ENCODE peak calls at places on chromosomes 4 and X, in four cellular contexts. R is DND-41, T is MM.1S, E is GM23338. I is an unnamed sample. For H3K36me3, the result is how much of the 10 kb centered on the place peaks cover.

GRCh38 chr4:125317526-125317880 is 2.7 kb downstream of the FAT4 start:
- DNase-seq in E (peak), R (no peak), T (peak), I (no peak)

GRCh38 chr4:114180481-114180880 is 201.0 kb upstream of the ARSJ start:
- DNase-seq in T (no peak), E (peak), R (peak), I (no peak)

GRCh38 chrX:104330966-104331365 is 76.2 kb upstream of the ESX1 start:
- DNase-seq in R (no peak), E (no peak), T (no peak), I (no peak)

GRCh38 chrX:149314031-149314430 is 191.1 kb downstream of the IDS start:
- DNase-seq in T (no peak), R (no peak), E (no peak), I (no peak)

GRCh38 chrX:86102341-86102740 is 45.9 kb upstream of the DACH2 start:
- DNase-seq in E (no peak), T (no peak), R (no peak), I (no peak)

GRCh38 chrX:134599173-134599914 is 58.9 kb downstream of the PLAC1 start:
- DNase-seq in E (no peak), T (no peak), R (no peak), I (no peak)

GRCh38 chr4:135249006-135249405 is 1047.4 kb upstream of the PABPC4L start:
- DNase-seq in T (no peak), R (no peak), E (peak), I (no peak)

GRCh38 chrX:148037020-148037419 is 55.9 kb downstream of the FMR1NB start:
- DNase-seq in T (no peak), E (no peak), R (no peak), I (no peak)

GRCh38 chr4:165477799-165478198 is 99.0 kb downstream of the CPE start:
- DNase-seq in E (no peak), R (no peak), T (no peak), I (no peak)

GRCh38 chr4:5942947-5943346 is 50.1 kb upstream of the CRMP1 start:
- DNase-seq in R (no peak), E (no peak), T (no peak), I (no peak)

GRCh38 chr4:11842620-11843263 is 414.0 kb upstream of the HS3ST1 start:
- DNase-seq in T (no peak), E (no peak), R (no peak), I (no peak)

GRCh38 chr4:153438916-153439756 is 27.0 kb upstream of the TMEM131L start:
- DNase-seq in T (peak), R (peak), E (no peak), I (peak)

GRCh38 chr4:159049780-159050375 is 53.0 kb upstream of the RAPGEF2 start:
- DNase-seq in T (no peak), R (no peak), E (no peak), I (no peak)

GRCh38 chr4:181078236-181078635 is 1165.0 kb upstream of the TENM3 start:
- DNase-seq in T (no peak), E (no peak), R (no peak), I (no peak)

GRCh38 chr4:4401049-4401448 is 14.1 kb downstream of the NSG1 start:
- DNase-seq in E (no peak), T (no peak), R (no peak), I (no peak)

GRCh38 chr4:23654791-23655190 is 235.1 kb downstream of the PPARGC1A start:
- DNase-seq in R (no peak), T (no peak), E (no peak), I (no peak)

GRCh38 chr4:10998826-10999225 is 314.3 kb upstream of the CLNK start:
- DNase-seq in T (no peak), E (no peak), R (no peak), I (no peak)

GRCh38 chr4:119729815-119730643 is 101.4 kb upstream of the PDE5A start:
- DNase-seq in R (no peak), E (no peak), T (no peak), I (no peak)

GRCh38 chr4:161404346-161405110 is 759.3 kb downstream of the FSTL5 start:
- DNase-seq in E (no peak), T (no peak), R (no peak), I (no peak)

GRCh38 chr4:617644-618330 is 7.6 kb upstream of the PDE6B start:
- DNase-seq in R (no peak), E (peak), T (no peak), I (no peak)

GRCh38 chrX:11687157-11687556 is 21.4 kb upstream of the ARHGAP6 start:
- DNase-seq in R (no peak), T (no peak), E (no peak), I (no peak)

GRCh38 chr4:112203593-112203992 is 28.0 kb upstream of the AP1AR start:
- DNase-seq in E (no peak), T (no peak), R (no peak), I (no peak)

GRCh38 chr4:71239365-71239764 is 99.5 kb upstream of the SLC4A4 start:
- DNase-seq in T (no peak), R (no peak), E (no peak), I (no peak)

GRCh38 chr4:62051332-62051731 is 851.2 kb downstream of the ADGRL3 start:
- DNase-seq in E (no peak), T (no peak), R (no peak), I (no peak)

GRCh38 chr4:21181716-21182115 is 481.5 kb downstream of the PACRGL start:
- DNase-seq in T (no peak), E (no peak), R (no peak), I (no peak)

GRCh38 chrX:30593435-30594200 is 16.1 kb upstream of the TASL start:
- DNase-seq in T (peak), E (peak), R (no peak), I (no peak)

GRCh38 chr4:2797188-2797544 is 4.3 kb downstream of the SH3BP2 start:
- DNase-seq in R (no peak), T (no peak), E (no peak), I (no peak)

GRCh38 chr4:128810331-128810870 is 901 bp downstream of the JADE1 start:
- DNase-seq in E (no peak), T (peak), R (peak), I (peak)

GRCh38 chr4:45662996-45663395 is 460.9 kb downstream of the GABRG1 start:
- DNase-seq in T (no peak), R (no peak), E (peak), I (no peak)

GRCh38 chr4:100949350-100949935 is 397.9 kb downstream of the PPP3CA start:
- DNase-seq in T (no peak), E (no peak), R (no peak), I (no peak)

GRCh38 chrX:45006002-45006800 is 133.2 kb downstream of the KDM6A start:
- DNase-seq in R (no peak), T (no peak), E (peak), I (no peak)

GRCh38 chr4:5801696-5802095 is 90.7 kb downstream of the EVC start:
- DNase-seq in T (no peak), R (no peak), E (no peak), I (no peak)

GRCh38 chr4:152360045-152360410 is 175.9 kb downstream of the FBXW7 start:
- DNase-seq in R (no peak), E (no peak), T (no peak), I (no peak)

GRCh38 chr4:24768604-24769003 is 26.8 kb upstream of the SOD3 start:
- DNase-seq in R (no peak), T (peak), E (no peak), I (no peak)

GRCh38 chr4:120071192-120071795 is 4.6 kb upstream of the MAD2L1 start:
- DNase-seq in E (peak), T (peak), R (peak), I (peak)

GRCh38 chr4:42871685-42872271 is 20.7 kb upstream of the GRXCR1 start:
- DNase-seq in R (no peak), E (no peak), T (no peak), I (no peak)

GRCh38 chr4:82587826-82588225 is 26.0 kb upstream of the TMEM150C start:
- DNase-seq in R (no peak), T (no peak), E (no peak), I (no peak)

GRCh38 chr4:147782087-147782781 is 50.3 kb downstream of the ARHGAP10 start:
- DNase-seq in R (no peak), E (no peak), T (no peak), I (no peak)

GRCh38 chr4:52358855-52359254 is 300.2 kb downstream of the USP46 start:
- DNase-seq in T (no peak), R (no peak), E (no peak), I (no peak)

GRCh38 chr4:38921151-38921550 is 53.5 kb downstream of the FAM114A1 start:
- DNase-seq in R (no peak), E (no peak), T (no peak), I (no peak)

GRCh38 chr4:38925492-38926418 is 58.1 kb downstream of the FAM114A1 start:
- DNase-seq in T (no peak), E (no peak), R (no peak), I (no peak)

GRCh38 chr4:38926917-38927316 is 59.3 kb downstream of the FAM114A1 start:
- DNase-seq in R (no peak), T (no peak), E (no peak), I (no peak)

GRCh38 chr4:38924266-38924827 is 56.7 kb downstream of the FAM114A1 start:
- DNase-seq in T (no peak), E (no peak), R (no peak), I (no peak)

GRCh38 chr4:38923746-38924145 is 56.1 kb downstream of the FAM114A1 start:
- DNase-seq in T (no peak), E (no peak), R (no peak), I (no peak)
- H3K36me3 ChIP-seq in T (under half), E (under half), R (under half), I (under half)

GRCh38 chrX:46653482-46653881 is 79.9 kb downstream of the CHST7 start:
- DNase-seq in R (peak), E (peak), T (no peak), I (no peak)
- TF ChIP-seq CTCF in R (peak), E (peak), T (no peak), I (no peak)

GRCh38 chr4:88746186-88746585 is 48.6 kb upstream of the NAP1L5 start:
- DNase-seq in E (peak), T (no peak), R (no peak), I (no peak)
- H3K36me3 ChIP-seq in E (under half), T (under half), R (under half), I (under half)

GRCh38 chr4:54657194-54657555 is 582 bp upstream of the KIT start:
- DNase-seq in E (peak), R (no peak), T (no peak), I (no peak)

GRCh38 chr4:54659213-54660144 is 1.7 kb downstream of the KIT start:
- DNase-seq in T (no peak), E (peak), R (no peak), I (no peak)

GRCh38 chr4:54657556-54658313 is at the start of gene KIT:
- DNase-seq in R (no peak), T (no peak), E (peak), I (no peak)

GRCh38 chr4:54660145-54660535 is 2.4 kb downstream of the KIT start:
- DNase-seq in T (no peak), R (no peak), E (no peak), I (no peak)

DNA sequence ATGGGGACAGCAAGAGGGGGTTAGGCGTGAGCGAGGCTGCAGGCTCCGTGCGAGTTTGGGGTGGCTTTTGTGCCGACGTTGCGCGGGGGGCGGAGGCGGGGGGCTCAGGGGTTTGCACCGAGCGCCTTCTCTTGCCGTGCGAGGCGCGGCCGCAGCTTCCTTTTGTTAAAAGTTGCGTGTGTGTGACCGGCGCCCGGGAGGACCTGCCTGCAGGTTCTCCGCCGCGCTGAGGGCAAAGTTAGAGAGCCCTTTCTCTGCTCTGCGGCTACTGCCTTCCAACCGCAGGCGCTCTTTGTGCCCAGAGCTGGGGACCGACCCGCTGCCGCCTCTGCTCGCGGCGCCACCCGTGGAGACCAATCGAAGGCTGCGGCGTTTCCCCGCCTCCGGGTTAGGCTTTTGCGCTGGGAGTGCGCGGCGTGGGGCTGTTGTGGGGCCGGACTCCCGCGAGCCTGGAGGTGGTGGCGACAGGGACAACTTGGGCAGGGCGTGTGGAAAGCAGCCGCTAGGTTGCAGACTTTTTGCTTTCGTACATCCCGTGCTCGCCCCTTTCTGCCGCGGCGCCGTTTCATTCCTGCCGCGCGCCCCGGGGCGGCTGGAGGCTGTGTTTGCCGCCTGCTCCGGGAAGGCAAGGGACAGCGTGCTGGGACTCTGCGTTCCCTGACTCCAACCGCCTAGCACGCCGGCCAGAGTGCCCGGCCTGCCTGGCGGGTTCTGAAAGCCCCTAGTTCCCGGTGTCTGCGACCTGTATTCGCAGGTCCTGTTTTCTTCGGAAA is 750 bp downstream of the KIT start:
- DNase-seq in R (no peak), E (peak), T (peak), I (no peak)
- TF ChIP-seq CTCF in R (no peak), E (no peak), T (peak), I (no peak)

GRCh38 chrX:40085714-40086113 is 12.0 kb downstream of the BCOR start:
- DNase-seq in T (no peak), R (no peak), E (no peak), I (no peak)
- H3K36me3 ChIP-seq in T (under half), R (under half), E (under half), I (under half)

GRCh38 chrX:77431227-77431626 is 16.0 kb upstream of the FGF16 start:
- DNase-seq in E (peak), T (no peak), R (peak), I (no peak)
- TF ChIP-seq CTCF in E (peak), T (no peak), R (no peak), I (no peak)

GRCh38 chrX:49120104-49120503 is 3.4 kb downstream of the GPKOW start:
- DNase-seq in R (no peak), E (no peak), T (no peak), I (no peak)

GRCh38 chrX:49110417-49110816 is 13.1 kb downstream of the GPKOW start:
- DNase-seq in R (no peak), E (no peak), T (no peak), I (no peak)

GRCh38 chrX:49117597-49117996 is 5.9 kb downstream of the GPKOW start:
- DNase-seq in R (no peak), E (no peak), T (no peak), I (no peak)

GRCh38 chrX:49111846-49112245 is 11.7 kb downstream of the GPKOW start:
- DNase-seq in R (no peak), T (no peak), E (no peak), I (no peak)

GRCh38 chrX:49116076-49116475 is 7.5 kb downstream of the GPKOW start:
- DNase-seq in T (no peak), E (no peak), R (no peak), I (no peak)
- H3K36me3 ChIP-seq in T (under half), E (under half), R (half or more), I (under half)

GRCh38 chrX:150779367-150779766 is 86.2 kb downstream of the MTMR1 start:
- DNase-seq in E (no peak), T (peak), R (no peak), I (no peak)

GRCh38 chrX:150775569-150776350 is 82.6 kb downstream of the MTMR1 start:
- DNase-seq in E (no peak), R (no peak), T (no peak), I (no peak)

GRCh38 chrX:150777328-150777992 is 84.3 kb downstream of the MTMR1 start:
- DNase-seq in R (no peak), E (no peak), T (no peak), I (no peak)

GRCh38 chrX:150781711-150782110 is 88.5 kb downstream of the MTMR1 start:
- DNase-seq in R (no peak), T (no peak), E (no peak), I (no peak)
- TF ChIP-seq CTCF in R (no peak), T (no peak), E (no peak), I (no peak)